ENCODE peak calls at places on chromosomes 11 and 22, in four cellular contexts. U, X, V and A are unnamed samples.

GRCh38 chr11:13384837-13385417 is 78.1 kb downstream of the BTBD10 start:
- DNase-seq in U (no peak), X (peak; percentile 48), V (no peak), A (no peak)

GRCh38 chr11:8333431-8334401 is 70.0 kb upstream of the LMO1 start:
- DNase-seq in U (no peak), X (no peak), V (no peak), A (no peak)

GRCh38 chr11:117774553-117774952 is 22.5 kb downstream of the DSCAML1 start:
- DNase-seq in U (no peak), X (no peak), V (no peak), A (no peak)

GRCh38 chr22:46352691-46353386 is 17.3 kb downstream of the TRMU start:
- DNase-seq in U (no peak), X (no peak), V (no peak), A (peak; percentile 89)

GRCh38 chr11:124884869-124885479 is 12.7 kb downstream of the ROBO4 start:
- DNase-seq in U (no peak), X (no peak), V (peak; percentile 52), A (no peak)

GRCh38 chr22:31313366-31314147 is 21.3 kb upstream of the PIK3IP1 start:
- DNase-seq in U (peak; percentile 86), X (peak; percentile 74), V (no peak), A (peak; percentile 94)

GRCh38 chr11:113778111-113778910 is 1.3 kb upstream of the CLDN25 start:
- DNase-seq in U (no peak), X (no peak), V (peak; percentile 79), A (peak; percentile 82)

GRCh38 chr11:113647108-113647507 is 59.0 kb downstream of the TMPRSS5 start:
- DNase-seq in U (no peak), X (no peak), V (no peak), A (no peak)

GRCh38 chr11:104623518-104623917 is 274.7 kb downstream of the CASP12 start:
- DNase-seq in U (no peak), X (no peak), V (no peak), A (no peak)

GRCh38 chr22:46149493-46149997 is 781 bp upstream of the PPARA start:
- DNase-seq in U (peak; percentile 86), X (no peak), V (peak; percentile 87), A (peak; percentile 91)

GRCh38 chr11:45751430-45751829 is 53.5 kb upstream of the SLC35C1 start:
- DNase-seq in U (no peak), X (peak; percentile 44), V (no peak), A (no peak)

GRCh38 chr11:69702769-69703510 is 882 bp downstream of the FGF19 start:
- DNase-seq in U (peak; percentile 56), X (no peak), V (no peak), A (no peak)

GRCh38 chr11:18774801-18775200 is 16.8 kb downstream of the PTPN5 start:
- DNase-seq in U (no peak), X (no peak), V (no peak), A (peak; percentile 6)

GRCh38 chr11:43866969-43867368 is 13.7 kb upstream of the ALKBH3 start:
- DNase-seq in U (no peak), X (no peak), V (no peak), A (no peak)

GRCh38 chr11:14329702-14330101 is 29.3 kb downstream of the RRAS2 start:
- DNase-seq in U (no peak), X (no peak), V (no peak), A (no peak)

GRCh38 chr22:29224859-29225410 is 19.2 kb downstream of the EMID1 start:
- DNase-seq in U (no peak), X (no peak), V (no peak), A (peak; percentile 63)

GRCh38 chr22:44337658-44338004 is 24.9 kb upstream of the SHISAL1 start:
- DNase-seq in U (no peak), X (no peak), V (no peak), A (no peak)

GRCh38 chr22:35197071-35197470 is 60.2 kb upstream of the HMGXB4 start:
- DNase-seq in U (no peak), X (no peak), V (no peak), A (no peak)

GRCh38 chr11:100682247-100682969 is 4.7 kb upstream of the ARHGAP42 start:
- DNase-seq in U (no peak), X (no peak), V (no peak), A (no peak)